ENCODE peak calls at places on chromosomes 2 and 18, in six cellular contexts. D, O, V, M, Q and J are unnamed samples.

GRCh38 chr2:127101756-127102463 is 5.0 kb downstream of the BIN1 start:
- DNase-seq in D (no peak), O (no peak), V (no peak), M (no peak), Q (peak; percentile 59), J (peak; percentile 32)

GRCh38 chr2:239826376-239826775 is 198.8 kb downstream of the NDUFA10 start:
- DNase-seq in D (no peak), O (no peak), V (no peak), M (no peak), Q (no peak), J (peak; percentile 3)

GRCh38 chr2:215780891-215781290 is 232.5 kb downstream of the MREG start:
- DNase-seq in D (no peak), O (no peak), V (no peak), M (no peak), Q (no peak), J (no peak)

GRCh38 chr2:44170337-44170736 is 1.7 kb downstream of the PPM1B start:
- DNase-seq in D (no peak), O (no peak), V (no peak), M (no peak), Q (no peak), J (no peak)

GRCh38 chr2:66283776-66284175 is 151.1 kb upstream of the MEIS1 start:
- DNase-seq in D (no peak), O (no peak), V (no peak), M (no peak), Q (no peak), J (no peak)

GRCh38 chr2:232489516-232490220 is 2.0 kb upstream of the ECEL1 start:
- DNase-seq in D (no peak), O (peak; percentile 49), V (no peak), M (no peak), Q (no peak), J (no peak)

GRCh38 chr2:192578780-192579179 is 384.0 kb upstream of the TMEFF2 start:
- DNase-seq in D (no peak), O (no peak), V (no peak), M (no peak), Q (no peak), J (no peak)

GRCh38 chr2:75772908-75773630 is 62.4 kb upstream of the GCFC2 start:
- DNase-seq in D (no peak), O (no peak), V (peak; percentile 19), M (no peak), Q (no peak), J (no peak)

GRCh38 chr18:28494151-28494550 is 317.2 kb upstream of the CDH2 start:
- DNase-seq in D (no peak), O (no peak), V (no peak), M (no peak), Q (no peak), J (no peak)

GRCh38 chr2:228675042-228675441 is 493.6 kb upstream of the SPHKAP start:
- DNase-seq in D (no peak), O (no peak), V (no peak), M (no peak), Q (peak; percentile 41), J (no peak)

DNA sequence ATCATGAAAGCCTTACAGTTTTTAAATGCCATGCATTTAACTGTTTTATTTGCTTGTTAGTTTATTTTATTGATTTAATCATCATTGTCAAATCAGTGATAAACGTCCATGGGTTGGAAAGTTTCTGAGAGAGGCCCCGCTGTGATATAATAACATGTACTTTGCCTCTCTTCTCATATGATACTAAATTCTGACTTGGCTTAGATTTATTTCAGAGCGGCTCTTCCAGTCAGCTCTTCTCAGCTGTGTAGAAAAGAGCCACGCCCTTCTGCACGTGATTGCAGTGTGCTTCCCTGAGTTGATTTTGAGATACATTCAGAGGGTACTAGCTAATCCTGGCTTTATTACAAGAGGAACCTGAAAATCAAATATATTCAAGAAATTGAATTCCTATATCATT is 218.5 kb downstream of the KCNE4 start:
- DNase-seq in D (no peak), O (no peak), V (no peak), M (no peak), Q (no peak), J (no peak)
- TF ChIP-seq POLR2A in D (no peak), O (no peak), V (no peak), M (no peak), Q (no peak), J (no peak)

DNA sequence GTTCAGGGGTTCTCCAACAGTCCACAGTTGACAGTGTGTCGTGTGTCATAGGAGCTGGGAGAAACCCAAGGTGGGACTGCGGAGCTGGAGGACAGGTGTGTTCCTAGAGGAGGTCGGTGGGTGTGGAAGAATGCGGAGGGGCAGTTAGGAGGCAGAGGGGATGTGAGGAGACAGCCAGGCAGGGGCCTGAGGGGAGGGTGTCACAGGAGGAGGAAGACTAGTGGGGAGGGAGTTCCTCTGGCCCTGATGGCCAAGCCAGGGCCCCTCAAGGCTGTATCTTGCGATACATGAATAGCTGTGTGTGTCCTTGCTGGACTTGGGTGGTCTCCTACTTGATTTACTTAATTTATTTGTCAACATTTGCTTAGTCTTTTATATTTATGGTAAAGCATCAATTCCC is 519.6 kb upstream of the HS6ST1 start:
- DNase-seq in D (no peak), O (no peak), V (no peak), M (no peak), Q (no peak), J (no peak)
- TF ChIP-seq CTCF in D (no peak), O (no peak), V (no peak), M (no peak), Q (no peak), J (no peak)

GRCh38 chr2:146720170-146720569 is 1124.7 kb upstream of the ACVR2A start:
- DNase-seq in D (no peak), O (no peak), V (no peak), M (no peak), Q (no peak), J (no peak)

GRCh38 chr2:146721486-146721885 is 1123.3 kb upstream of the ACVR2A start:
- DNase-seq in D (no peak), O (no peak), V (no peak), M (no peak), Q (peak; percentile 92), J (no peak)

GRCh38 chr2:146716591-146716990 is 1128.2 kb upstream of the ACVR2A start:
- DNase-seq in D (no peak), O (no peak), V (no peak), M (no peak), Q (no peak), J (no peak)
- H3K27ac ChIP-seq in D (no peak overlapping the region), O (no peak overlapping the region), V (no peak overlapping the region), M (no peak overlapping the region), Q (no peak overlapping the region), J (no peak overlapping the region)

DNA sequence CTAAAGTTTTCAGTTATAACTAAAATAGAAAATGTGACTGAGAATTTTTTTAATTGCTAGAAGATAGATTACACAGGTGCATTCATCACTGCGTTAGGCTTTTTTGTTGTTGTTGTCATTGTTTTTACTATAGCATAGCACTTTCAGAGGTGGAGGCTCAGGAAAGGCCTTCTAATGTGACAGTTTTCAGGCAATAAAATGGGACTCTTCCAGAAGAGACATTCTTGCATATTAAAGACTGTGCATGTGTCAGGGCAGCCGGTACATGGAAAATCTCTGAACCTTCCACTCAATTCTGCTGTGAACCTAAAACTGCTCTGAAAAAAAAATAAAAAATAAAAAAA is 175.2 kb downstream of the METTL4 start:
- DNase-seq in D (no peak), O (no peak), V (no peak), M (no peak), Q (no peak), J (no peak)
- TF ChIP-seq POLR2A in D (no peak), O (no peak), V (no peak), M (no peak), Q (no peak), J (no peak)

DNA sequence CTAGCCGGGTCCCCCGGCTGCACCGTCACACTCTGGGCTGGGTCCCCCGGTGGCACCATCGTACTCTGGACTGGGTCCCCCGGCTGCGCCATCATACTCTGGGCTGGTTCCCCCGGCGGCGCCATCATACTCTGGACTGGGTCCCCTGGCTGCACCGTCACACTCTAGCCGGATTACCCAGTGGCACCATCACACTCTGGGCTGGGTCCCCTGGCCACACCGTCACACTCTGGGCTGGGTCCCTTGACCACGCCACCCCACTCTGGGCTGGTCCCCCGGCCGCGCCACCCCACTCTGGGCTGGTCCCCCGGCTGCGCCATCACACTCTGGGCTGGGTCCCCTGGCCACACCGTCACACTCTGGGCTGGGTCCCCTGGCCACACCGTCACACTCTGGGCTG is 653.8 kb upstream of the ID2 start:
- DNase-seq in D (no peak), O (no peak), V (no peak), M (no peak), Q (no peak), J (no peak)
- TF ChIP-seq CTCF in D (no peak), O (no peak), V (no peak), M (no peak), Q (no peak), J (no peak)

GRCh38 chr18:55687106-55687505 is 99.1 kb upstream of the TCF4 start:
- DNase-seq in D (no peak), O (no peak), V (no peak), M (no peak), Q (no peak), J (no peak)
- H3K27ac ChIP-seq in D (no peak overlapping the region), O (no peak overlapping the region), V (no peak overlapping the region), M (no peak overlapping the region), Q (no peak overlapping the region), J (no peak overlapping the region)

GRCh38 chr2:181395871-181396574 is 61.2 kb upstream of the ITGA4 start:
- DNase-seq in D (no peak), O (no peak), V (no peak), M (no peak), Q (no peak), J (no peak)

GRCh38 chr2:181397331-181397730 is 59.9 kb upstream of the ITGA4 start:
- DNase-seq in D (no peak), O (no peak), V (no peak), M (no peak), Q (no peak), J (no peak)

GRCh38 chr2:181396575-181397062 is 60.6 kb upstream of the ITGA4 start:
- DNase-seq in D (no peak), O (no peak), V (no peak), M (no peak), Q (no peak), J (no peak)

GRCh38 chr2:181394741-181395437 is 62.3 kb upstream of the ITGA4 start:
- DNase-seq in D (no peak), O (no peak), V (no peak), M (no peak), Q (no peak), J (no peak)

GRCh38 chr2:181393472-181393871 is 63.7 kb upstream of the ITGA4 start:
- DNase-seq in D (peak; percentile 18), O (no peak), V (no peak), M (no peak), Q (no peak), J (no peak)
- TF ChIP-seq POLR2A in D (no peak), O (no peak), V (no peak), M (no peak), Q (no peak), J (no peak)

DNA sequence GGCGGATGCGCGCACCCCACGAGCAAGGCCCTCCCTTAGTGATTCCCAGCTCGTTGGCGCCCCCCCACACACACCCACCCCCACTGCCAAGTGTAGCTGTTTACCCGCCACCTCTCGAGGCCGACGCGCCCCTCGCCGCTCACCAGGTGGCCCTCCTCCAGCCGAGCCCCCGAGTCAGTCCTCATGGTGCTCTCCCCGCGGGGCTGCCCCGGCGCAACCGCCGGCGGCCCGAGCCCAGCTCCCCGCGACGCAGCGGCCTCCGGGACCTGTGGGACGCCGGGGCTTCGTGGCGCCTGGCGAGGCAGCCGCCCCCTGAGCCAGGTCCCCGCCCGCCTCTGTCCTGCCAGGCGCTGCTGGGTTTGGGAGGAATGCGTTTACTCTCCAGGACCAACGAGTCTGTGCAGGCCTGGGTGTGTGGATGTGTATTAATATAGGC is at the start of gene TMEM237:
- DNase-seq in D (peak; percentile 54), O (peak; percentile 76), V (no peak), M (peak; percentile 52), Q (peak; percentile 29), J (peak; percentile 73)
- TF ChIP-seq CTCF in D (peak; percentile 10), O (no peak), V (no peak), M (no peak), Q (no peak), J (no peak)